ENCODE peak calls at places on chromosomes 13 and 19, in six cellular contexts. L is left ventricle myocardium inferior; K is GM23248; V is hepatocyte; A is CD4-positive, CD25-positive, alpha-beta regulatory T cell; Z is right cardiac atrium. F is an unnamed sample.

GRCh38 chr13:76799696-76800095 is 86.5 kb downstream of the KCTD12 start:
- DNase-seq in L (no peak), K (peak; percentile 16), V (peak; percentile 42), A (no peak), Z (no peak), F (no peak)

GRCh38 chr19:2273356-2274184 is 8.4 kb downstream of the PEAK3 start:
- DNase-seq in L (peak; percentile 78), K (peak; percentile 77), V (peak; percentile 85), A (peak; percentile 77), Z (peak; percentile 93), F (peak; percentile 69)

GRCh38 chr19:1069009-1069779 is 2.2 kb downstream of the ARHGAP45 start:
- DNase-seq in L (peak; percentile 71), K (no peak), V (no peak), A (peak; percentile 80), Z (peak; percentile 90), F (peak; percentile 23)

GRCh38 chr13:73337511-73337910 is 278.7 kb downstream of the KLF5 start:
- DNase-seq in L (no peak), K (no peak), V (no peak), A (no peak), Z (no peak), F (no peak)

GRCh38 chr13:114038900-114039299 is 65.0 kb upstream of the C13orf46 start:
- DNase-seq in L (no peak), K (no peak), V (no peak), A (no peak), Z (no peak), F (no peak)

GRCh38 chr19:41808663-41809566 is 12.5 kb downstream of the CEACAM3 start:
- DNase-seq in L (peak; percentile 31), K (no peak), V (no peak), A (no peak), Z (peak; percentile 65), F (no peak)

GRCh38 chr13:31090096-31090495 is 71.6 kb downstream of the HSPH1 start:
- DNase-seq in L (no peak), K (no peak), V (no peak), A (no peak), Z (no peak), F (no peak)

GRCh38 chr13:44690376-44690775 is 114.2 kb upstream of the TSC22D1 start:
- DNase-seq in L (no peak), K (no peak), V (no peak), A (no peak), Z (no peak), F (no peak)

GRCh38 chr19:50376166-50377050 is at the start of gene NR1H2:
- DNase-seq in L (peak; percentile 94), K (peak; percentile 99), V (peak; percentile 98), A (peak; percentile 96), Z (peak; percentile 97), F (peak; percentile 94)

GRCh38 chr13:84417426-84417825 is 535.2 kb upstream of the SLITRK1 start:
- DNase-seq in L (no peak), K (peak; percentile 22), V (no peak), A (no peak), Z (no peak), F (no peak)

GRCh38 chr19:23758187-23759074 is at the start of gene ZNF681:
- DNase-seq in L (peak; percentile 89), K (peak; percentile 95), V (peak; percentile 94), A (peak; percentile 88), Z (peak; percentile 94), F (peak; percentile 93)

GRCh38 chr19:32651729-32652140 is 23.2 kb downstream of the ANKRD27 start:
- DNase-seq in L (peak; percentile 55), K (no peak), V (peak; percentile 46), A (no peak), Z (peak; percentile 78), F (peak; percentile 65)

DNA sequence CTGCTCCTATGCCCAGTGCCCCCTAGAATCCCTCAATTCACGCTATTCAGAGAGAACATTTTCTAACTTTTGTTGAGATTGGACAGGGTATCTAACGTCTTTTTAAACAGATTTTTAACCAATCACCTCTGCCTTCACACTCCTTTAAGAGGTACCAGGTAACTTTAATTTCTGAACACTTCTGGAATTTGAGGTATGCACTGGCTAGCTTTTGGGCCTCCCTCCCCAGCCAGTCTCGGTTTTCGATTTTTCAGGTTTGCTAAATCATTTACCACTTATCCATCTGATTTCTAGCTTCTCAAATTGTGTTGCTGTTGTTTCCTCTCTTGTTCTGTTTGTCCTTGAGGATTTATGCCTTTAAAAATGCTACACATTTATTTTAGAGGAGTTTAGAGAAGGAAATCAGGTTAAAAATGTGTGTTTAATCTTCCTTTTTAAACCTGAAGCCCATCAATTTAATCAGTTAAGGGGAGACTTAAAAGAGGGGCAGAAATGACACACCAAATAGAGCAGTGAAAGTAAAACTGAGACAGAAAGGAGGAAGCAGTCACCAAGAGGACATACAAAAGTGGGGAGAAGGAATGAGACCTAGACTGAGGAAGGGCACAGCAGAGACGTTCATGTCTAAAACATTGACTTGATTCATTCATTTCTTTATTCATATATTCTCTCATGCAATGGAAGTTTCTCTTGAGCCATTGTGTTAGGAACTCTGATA is 139.6 kb upstream of the HTR2A start:
- DNase-seq in L (no peak), K (no peak), V (no peak), A (no peak), Z (no peak), F (no peak)
- H3K4me3 ChIP-seq in L (no peak overlapping the region), K (no peak overlapping the region), V (no peak overlapping the region), A (no peak overlapping the region), Z (no peak overlapping the region), F (no peak overlapping the region)

DNA sequence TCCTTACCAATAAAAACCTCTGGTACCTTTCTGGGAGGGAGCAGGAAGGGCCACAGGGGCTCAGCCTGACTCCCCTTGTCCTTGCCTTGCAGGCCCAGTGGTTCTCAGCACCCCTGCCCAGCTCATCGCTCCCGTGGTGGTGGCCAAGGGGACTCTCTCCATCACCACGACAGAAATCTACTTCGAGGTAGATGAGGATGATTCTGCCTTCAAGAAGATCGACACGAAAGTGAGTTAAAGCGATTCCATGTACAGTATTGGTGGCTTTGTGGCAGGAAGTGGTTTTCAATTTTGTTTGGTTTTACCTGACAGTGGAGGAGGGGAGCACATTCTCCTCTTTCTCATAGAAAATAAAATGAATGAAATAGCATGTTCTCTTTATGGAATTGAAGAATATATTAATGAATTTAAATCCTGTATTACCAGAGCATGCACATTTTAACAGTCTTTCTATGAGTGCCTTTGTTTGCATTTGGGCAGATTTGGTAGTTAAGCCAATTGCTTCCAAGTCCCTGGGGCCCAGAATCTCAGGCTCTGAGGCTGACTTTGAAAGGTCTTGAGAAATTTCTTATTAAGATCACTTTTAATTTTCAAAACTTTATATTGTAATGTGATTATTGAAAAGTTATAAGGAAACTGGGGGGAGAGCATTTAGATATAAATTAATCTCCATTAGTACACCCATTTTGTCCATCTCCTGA is 4.0 kb downstream of the MAB21L1 start:
- DNase-seq in L (no peak), K (peak; percentile 46), V (no peak), A (no peak), Z (no peak), F (no peak)
- H3K4me1 ChIP-seq in L (peaks cover 20% of the 10 kb centered on the region), K (peaks cover 18% of the 10 kb centered on the region), V (no peaks in the 10 kb centered on the region), A (no peaks in the 10 kb centered on the region), Z (no peaks in the 10 kb centered on the region), F (peaks cover 5% of the 10 kb centered on the region)

GRCh38 chr13:27587083-27587482 is 33.2 kb downstream of the LNX2 start:
- DNase-seq in L (no peak), K (no peak), V (no peak), A (no peak), Z (no peak), F (no peak)
- H3K4me3 ChIP-seq in L (no peak overlapping the region), K (no peak overlapping the region), V (no peak overlapping the region), A (no peak overlapping the region), Z (no peak overlapping the region), F (no peak overlapping the region)

GRCh38 chr13:80873589-80873988 is 532.7 kb upstream of the SPRY2 start:
- DNase-seq in L (no peak), K (no peak), V (no peak), A (no peak), Z (no peak), F (no peak)
- H3K4me1 ChIP-seq in L (no peaks in the 10 kb centered on the region), K (no peaks in the 10 kb centered on the region), V (no peaks in the 10 kb centered on the region), A (no peaks in the 10 kb centered on the region), Z (no peaks in the 10 kb centered on the region), F (no peaks in the 10 kb centered on the region)

GRCh38 chr19:14494451-14494850 is 1.5 kb downstream of the GIPC1 start:
- DNase-seq in L (no peak), K (no peak), V (no peak), A (no peak), Z (no peak), F (no peak)
- H3K4me3 ChIP-seq in L (peak overlapping the region; percentile 96), K (peak overlapping the region; percentile 84), V (no peak overlapping the region), A (peak overlapping the region; percentile 19), Z (no peak overlapping the region), F (peak overlapping the region; percentile 90)

GRCh38 chr13:110136660-110137585 is 170.0 kb downstream of the COL4A1 start:
- DNase-seq in L (no peak), K (no peak), V (no peak), A (no peak), Z (peak; percentile 66), F (no peak)
- H3K4me1 ChIP-seq in L (peaks cover 63% of the 10 kb centered on the region), K (peaks cover 7% of the 10 kb centered on the region), V (peaks cover 7% of the 10 kb centered on the region), A (peaks cover 9% of the 10 kb centered on the region), Z (peaks cover 2% of the 10 kb centered on the region), F (peaks cover 4% of the 10 kb centered on the region)

F was measured in thyroid gland.